ENCODE peak calls at places on chromosomes 11 and 22, in ten cellular contexts. One of them, this sample, is unnamed.

GRCh38 chr22:47850644-47851151 is 1088.2 kb downstream of the TBC1D22A start:
- DNase-seq in endodermal cell: no peak
- DNase-seq in right lobe of liver: no peak
- DNase-seq in Panc1: no peak
- DNase-seq in HL-60: no peak
- DNase-seq in effector memory CD4-positive, alpha-beta T cell: no peak
- DNase-seq in sigmoid colon: no peak
- DNase-seq in A549: no peak
- DNase-seq in fibroblast of lung: no peak
- DNase-seq in CD4-positive, alpha-beta memory T cell: no peak
- DNase-seq in this sample: no peak

GRCh38 chr22:18023509-18024275 is 669 bp downstream of the MICAL3 start:
- DNase-seq in endodermal cell: peak
- DNase-seq in right lobe of liver: peak
- DNase-seq in Panc1: no peak
- DNase-seq in HL-60: no peak
- DNase-seq in effector memory CD4-positive, alpha-beta T cell: no peak
- DNase-seq in sigmoid colon: peak
- DNase-seq in A549: peak
- DNase-seq in fibroblast of lung: peak
- DNase-seq in CD4-positive, alpha-beta memory T cell: peak
- DNase-seq in this sample: peak

GRCh38 chr11:29190313-29190712 is 826.5 kb downstream of the KCNA4 start:
- DNase-seq in endodermal cell: no peak
- DNase-seq in right lobe of liver: no peak
- DNase-seq in Panc1: no peak
- DNase-seq in HL-60: no peak
- DNase-seq in effector memory CD4-positive, alpha-beta T cell: no peak
- DNase-seq in sigmoid colon: no peak
- DNase-seq in A549: no peak
- DNase-seq in fibroblast of lung: no peak
- DNase-seq in CD4-positive, alpha-beta memory T cell: no peak
- DNase-seq in this sample: no peak

GRCh38 chr22:27880778-27881394 is 38.2 kb downstream of the PITPNB start:
- DNase-seq in endodermal cell: no peak
- DNase-seq in right lobe of liver: no peak
- DNase-seq in Panc1: peak
- DNase-seq in HL-60: peak
- DNase-seq in effector memory CD4-positive, alpha-beta T cell: no peak
- DNase-seq in sigmoid colon: no peak
- DNase-seq in A549: peak
- DNase-seq in fibroblast of lung: peak
- DNase-seq in CD4-positive, alpha-beta memory T cell: peak
- DNase-seq in this sample: no peak

GRCh38 chr11:83054001-83054400 is 17.7 kb downstream of the RAB30 start:
- DNase-seq in endodermal cell: no peak
- DNase-seq in right lobe of liver: no peak
- DNase-seq in Panc1: no peak
- DNase-seq in HL-60: no peak
- DNase-seq in effector memory CD4-positive, alpha-beta T cell: no peak
- DNase-seq in sigmoid colon: no peak
- DNase-seq in A549: no peak
- DNase-seq in fibroblast of lung: no peak
- DNase-seq in CD4-positive, alpha-beta memory T cell: no peak
- DNase-seq in this sample: no peak

GRCh38 chr11:11501546-11502274 is 120.1 kb downstream of the GALNT18 start:
- DNase-seq in endodermal cell: no peak
- DNase-seq in right lobe of liver: no peak
- DNase-seq in Panc1: no peak
- DNase-seq in HL-60: no peak
- DNase-seq in effector memory CD4-positive, alpha-beta T cell: no peak
- DNase-seq in sigmoid colon: no peak
- DNase-seq in A549: no peak
- DNase-seq in fibroblast of lung: no peak
- DNase-seq in CD4-positive, alpha-beta memory T cell: no peak
- DNase-seq in this sample: no peak

GRCh38 chr11:1289211-1289935 is 20.1 kb downstream of the TOLLIP start:
- DNase-seq in endodermal cell: no peak
- DNase-seq in right lobe of liver: no peak
- DNase-seq in Panc1: no peak
- DNase-seq in HL-60: no peak
- DNase-seq in effector memory CD4-positive, alpha-beta T cell: no peak
- DNase-seq in sigmoid colon: no peak
- DNase-seq in A549: no peak
- DNase-seq in fibroblast of lung: no peak
- DNase-seq in CD4-positive, alpha-beta memory T cell: no peak
- DNase-seq in this sample: peak

GRCh38 chr22:35312198-35313059 is 12.7 kb downstream of the TOM1 start:
- DNase-seq in endodermal cell: no peak
- DNase-seq in right lobe of liver: peak
- DNase-seq in Panc1: peak
- DNase-seq in HL-60: no peak
- DNase-seq in effector memory CD4-positive, alpha-beta T cell: no peak
- DNase-seq in sigmoid colon: peak
- DNase-seq in A549: no peak
- DNase-seq in fibroblast of lung: peak
- DNase-seq in CD4-positive, alpha-beta memory T cell: no peak
- DNase-seq in this sample: no peak

GRCh38 chr11:25593221-25593620 is 738.7 kb upstream of the ANO3 start:
- DNase-seq in endodermal cell: no peak
- DNase-seq in right lobe of liver: no peak
- DNase-seq in Panc1: no peak
- DNase-seq in HL-60: no peak
- DNase-seq in effector memory CD4-positive, alpha-beta T cell: no peak
- DNase-seq in sigmoid colon: no peak
- DNase-seq in A549: no peak
- DNase-seq in fibroblast of lung: no peak
- DNase-seq in CD4-positive, alpha-beta memory T cell: no peak
- DNase-seq in this sample: no peak
- H3K27ac ChIP-seq in endodermal cell: no peak
- H3K27ac ChIP-seq in right lobe of liver: no peak
- H3K27ac ChIP-seq in Panc1: no peak
- H3K27ac ChIP-seq in HL-60: no peak
- H3K27ac ChIP-seq in effector memory CD4-positive, alpha-beta T cell: no peak
- H3K27ac ChIP-seq in sigmoid colon: no peak
- H3K27ac ChIP-seq in A549: no peak
- H3K27ac ChIP-seq in fibroblast of lung: no peak
- H3K27ac ChIP-seq in CD4-positive, alpha-beta memory T cell: no peak
- H3K27ac ChIP-seq in this sample: no peak

DNA sequence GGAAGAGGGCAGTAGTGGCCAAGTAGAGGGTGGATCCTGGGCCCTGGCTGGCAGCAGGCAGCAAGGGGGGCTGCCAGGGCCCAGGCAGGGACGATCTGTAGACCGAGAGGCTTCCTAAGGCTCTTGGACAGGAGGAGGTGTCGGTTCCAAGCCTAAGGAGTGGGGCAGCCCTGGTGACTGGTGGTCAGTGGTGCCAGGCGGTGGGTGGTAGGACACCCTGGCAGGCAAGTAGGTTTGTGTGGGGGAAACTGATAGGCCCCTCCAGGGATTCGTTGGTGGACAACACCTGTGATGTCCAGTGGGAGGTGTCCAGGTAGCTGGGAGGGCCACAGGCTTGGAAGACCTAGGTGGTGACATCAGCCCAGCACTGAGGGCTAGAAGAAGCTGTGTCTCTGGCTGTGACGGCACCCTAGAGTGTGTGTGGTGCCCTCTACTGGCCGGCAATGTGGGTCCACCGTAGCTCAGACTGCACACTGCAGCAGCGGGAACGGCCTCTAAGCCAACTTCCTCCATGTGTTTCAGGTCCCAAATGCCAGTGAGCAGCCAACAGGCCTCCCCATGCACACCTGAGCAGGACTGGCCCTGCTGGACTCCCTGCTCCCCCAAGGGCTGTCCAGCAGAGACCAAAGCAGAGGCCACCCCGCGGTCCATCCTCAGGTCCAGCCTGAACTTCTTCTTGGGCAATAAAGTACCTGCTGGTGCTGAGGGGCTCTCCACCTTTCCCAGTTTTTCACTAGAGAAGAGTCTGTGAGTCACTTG is 9.4 kb upstream of the SAMM50 start:
- DNase-seq in endodermal cell: peak
- DNase-seq in right lobe of liver: peak
- DNase-seq in Panc1: no peak
- DNase-seq in HL-60: peak
- DNase-seq in effector memory CD4-positive, alpha-beta T cell: no peak
- DNase-seq in sigmoid colon: no peak
- DNase-seq in A549: peak
- DNase-seq in fibroblast of lung: peak
- DNase-seq in CD4-positive, alpha-beta memory T cell: peak
- DNase-seq in this sample: peak
- H3K27ac ChIP-seq in endodermal cell: no peak
- H3K27ac ChIP-seq in right lobe of liver: no peak
- H3K27ac ChIP-seq in Panc1: no peak
- H3K27ac ChIP-seq in HL-60: no peak
- H3K27ac ChIP-seq in effector memory CD4-positive, alpha-beta T cell: no peak
- H3K27ac ChIP-seq in sigmoid colon: no peak
- H3K27ac ChIP-seq in A549: no peak
- H3K27ac ChIP-seq in fibroblast of lung: no peak
- H3K27ac ChIP-seq in CD4-positive, alpha-beta memory T cell: no peak
- H3K27ac ChIP-seq in this sample: no peak

DNA sequence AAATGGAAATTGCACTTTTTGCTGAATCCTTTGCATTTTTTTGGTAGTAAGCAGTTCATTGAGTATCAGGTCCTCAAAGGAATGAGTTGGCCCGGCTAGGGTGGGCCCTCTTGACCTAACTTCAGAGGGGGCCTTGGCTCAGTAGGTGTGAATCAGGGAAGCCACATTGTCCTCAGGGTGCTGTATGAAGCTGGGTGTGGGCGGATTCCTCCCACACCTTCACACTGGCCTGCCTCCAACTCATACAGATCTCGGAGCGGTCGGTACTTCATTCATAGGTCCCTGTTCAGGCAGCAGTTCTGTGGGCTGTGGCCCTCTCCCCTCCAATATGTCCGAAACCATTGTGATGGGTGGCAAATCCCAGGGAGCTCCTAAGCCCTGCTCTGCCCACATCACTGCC is 47.4 kb upstream of the OR4B1 start:
- DNase-seq in endodermal cell: no peak
- DNase-seq in right lobe of liver: no peak
- DNase-seq in Panc1: no peak
- DNase-seq in HL-60: no peak
- DNase-seq in effector memory CD4-positive, alpha-beta T cell: no peak
- DNase-seq in sigmoid colon: no peak
- DNase-seq in A549: no peak
- DNase-seq in fibroblast of lung: peak
- DNase-seq in CD4-positive, alpha-beta memory T cell: no peak
- DNase-seq in this sample: no peak
- H3K27ac ChIP-seq in endodermal cell: no peak
- H3K27ac ChIP-seq in right lobe of liver: no peak
- H3K27ac ChIP-seq in Panc1: no peak
- H3K27ac ChIP-seq in HL-60: no peak
- H3K27ac ChIP-seq in effector memory CD4-positive, alpha-beta T cell: no peak
- H3K27ac ChIP-seq in sigmoid colon: peak
- H3K27ac ChIP-seq in A549: no peak
- H3K27ac ChIP-seq in fibroblast of lung: peak
- H3K27ac ChIP-seq in CD4-positive, alpha-beta memory T cell: no peak
- H3K27ac ChIP-seq in this sample: peak

DNA sequence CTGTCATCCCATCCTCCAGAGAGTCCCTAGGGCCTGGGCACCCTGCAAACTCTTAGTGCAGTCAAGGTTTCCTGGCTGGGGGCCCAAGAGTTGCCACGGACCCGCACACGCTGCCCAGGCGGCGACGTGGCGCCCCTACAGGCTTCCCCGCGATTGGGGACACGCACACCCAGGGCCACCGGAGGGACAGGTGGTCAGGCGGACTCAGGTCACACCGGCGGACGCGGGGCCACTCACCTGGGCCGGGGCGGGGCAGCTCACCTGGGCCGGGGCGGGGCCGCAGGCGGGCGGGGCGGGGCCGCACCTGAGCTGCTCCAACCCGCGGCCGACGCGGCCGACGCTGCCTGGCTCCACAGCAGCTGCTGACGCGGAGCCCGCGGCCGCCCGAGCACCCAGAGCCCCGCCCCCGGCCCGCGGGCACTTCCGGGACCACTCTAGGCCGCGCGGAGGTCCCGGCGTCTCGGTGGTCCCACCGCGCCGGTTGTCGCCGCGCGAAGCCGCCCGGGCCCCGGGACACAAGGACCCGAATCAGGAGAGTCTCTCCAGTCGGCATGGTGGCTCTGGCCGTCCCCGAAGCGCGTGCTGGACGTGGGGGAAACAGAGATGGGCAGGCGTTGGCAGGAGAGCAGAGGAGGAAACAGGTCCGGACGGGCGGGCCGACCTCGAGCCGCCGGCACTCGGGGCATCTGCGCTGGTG is at the start of gene ZNF70:
- DNase-seq in endodermal cell: peak
- DNase-seq in right lobe of liver: peak
- DNase-seq in Panc1: no peak
- DNase-seq in HL-60: peak
- DNase-seq in effector memory CD4-positive, alpha-beta T cell: peak
- DNase-seq in sigmoid colon: peak
- DNase-seq in A549: peak
- DNase-seq in fibroblast of lung: peak
- DNase-seq in CD4-positive, alpha-beta memory T cell: peak
- DNase-seq in this sample: peak
- H3K27ac ChIP-seq in endodermal cell: peak
- H3K27ac ChIP-seq in right lobe of liver: peak
- H3K27ac ChIP-seq in Panc1: peak
- H3K27ac ChIP-seq in HL-60: peak
- H3K27ac ChIP-seq in effector memory CD4-positive, alpha-beta T cell: peak
- H3K27ac ChIP-seq in sigmoid colon: peak
- H3K27ac ChIP-seq in A549: peak
- H3K27ac ChIP-seq in fibroblast of lung: peak
- H3K27ac ChIP-seq in CD4-positive, alpha-beta memory T cell: peak
- H3K27ac ChIP-seq in this sample: peak

DNA sequence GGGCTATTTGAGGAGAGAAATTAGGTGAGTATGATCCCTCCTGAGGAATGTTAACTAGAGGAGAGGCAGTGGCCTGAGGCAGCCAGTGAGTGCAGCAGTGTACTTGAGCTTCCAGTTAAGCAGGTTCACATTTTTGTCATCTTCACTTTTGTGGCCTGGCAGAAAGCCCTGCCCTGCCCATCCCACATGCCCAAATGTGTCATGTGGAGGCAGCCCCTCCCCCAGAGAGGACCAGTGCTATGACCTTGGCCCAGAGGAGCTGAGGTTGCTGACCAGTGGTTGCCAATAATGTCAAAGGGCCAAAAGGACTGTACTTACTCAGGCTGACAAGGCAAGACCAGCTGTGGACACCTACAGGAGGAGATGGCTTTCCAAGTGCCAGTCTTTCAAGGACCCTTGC is 17.6 kb upstream of the GRK2 start:
- DNase-seq in endodermal cell: no peak
- DNase-seq in right lobe of liver: peak
- DNase-seq in Panc1: no peak
- DNase-seq in HL-60: no peak
- DNase-seq in effector memory CD4-positive, alpha-beta T cell: no peak
- DNase-seq in sigmoid colon: no peak
- DNase-seq in A549: no peak
- DNase-seq in fibroblast of lung: peak
- DNase-seq in CD4-positive, alpha-beta memory T cell: no peak
- DNase-seq in this sample: no peak
- H3K27ac ChIP-seq in endodermal cell: no peak
- H3K27ac ChIP-seq in right lobe of liver: peak
- H3K27ac ChIP-seq in Panc1: no peak
- H3K27ac ChIP-seq in HL-60: no peak
- H3K27ac ChIP-seq in effector memory CD4-positive, alpha-beta T cell: no peak
- H3K27ac ChIP-seq in sigmoid colon: no peak
- H3K27ac ChIP-seq in A549: no peak
- H3K27ac ChIP-seq in fibroblast of lung: no peak
- H3K27ac ChIP-seq in CD4-positive, alpha-beta memory T cell: no peak
- H3K27ac ChIP-seq in this sample: no peak

GRCh38 chr11:108498816-108499408 is 728 bp upstream of the POGLUT3 start:
- DNase-seq in endodermal cell: peak
- DNase-seq in right lobe of liver: no peak
- DNase-seq in Panc1: no peak
- DNase-seq in HL-60: no peak
- DNase-seq in effector memory CD4-positive, alpha-beta T cell: no peak
- DNase-seq in sigmoid colon: peak
- DNase-seq in A549: no peak
- DNase-seq in fibroblast of lung: no peak
- DNase-seq in CD4-positive, alpha-beta memory T cell: no peak
- DNase-seq in this sample: no peak
- H3K27ac ChIP-seq in endodermal cell: no peak
- H3K27ac ChIP-seq in right lobe of liver: peak
- H3K27ac ChIP-seq in Panc1: peak
- H3K27ac ChIP-seq in HL-60: peak
- H3K27ac ChIP-seq in effector memory CD4-positive, alpha-beta T cell: peak
- H3K27ac ChIP-seq in sigmoid colon: peak
- H3K27ac ChIP-seq in A549: peak
- H3K27ac ChIP-seq in fibroblast of lung: peak
- H3K27ac ChIP-seq in CD4-positive, alpha-beta memory T cell: peak
- H3K27ac ChIP-seq in this sample: peak

This sample was measured in dorsolateral prefrontal cortex.